ENCODE peak calls at places on chromosomes 6 and 20, in four cellular contexts. One of them, this sample, is unnamed. For H3K27me3 and H3K9me3, the result is how much of the 10 kb centered on the place peaks cover.

GRCh38 chr6:141326426-141326825 is 806.3 kb upstream of the GJE1 start:
- DNase-seq in psoas muscle: peak
- DNase-seq in PC-3: peak
- DNase-seq in suprapubic skin: peak
- DNase-seq in this sample: peak

GRCh38 chr6:168138436-168138835 is 59.4 kb upstream of the FRMD1 start:
- DNase-seq in psoas muscle: no peak
- DNase-seq in PC-3: no peak
- DNase-seq in suprapubic skin: peak
- DNase-seq in this sample: no peak

GRCh38 chr6:29933955-29934354 is 8.4 kb upstream of the HLA-A start:
- DNase-seq in psoas muscle: no peak
- DNase-seq in PC-3: no peak
- DNase-seq in suprapubic skin: no peak
- DNase-seq in this sample: no peak

GRCh38 chr6:136526196-136526930 is 23.9 kb downstream of the MAP7 start:
- DNase-seq in psoas muscle: peak
- DNase-seq in PC-3: no peak
- DNase-seq in suprapubic skin: no peak
- DNase-seq in this sample: no peak

GRCh38 chr6:154307696-154308425 is 48.7 kb downstream of the IPCEF1 start:
- DNase-seq in psoas muscle: no peak
- DNase-seq in PC-3: no peak
- DNase-seq in suprapubic skin: no peak
- DNase-seq in this sample: no peak

GRCh38 chr6:104301921-104302320 is 557.8 kb downstream of the HACE1 start:
- DNase-seq in psoas muscle: no peak
- DNase-seq in PC-3: no peak
- DNase-seq in suprapubic skin: no peak
- DNase-seq in this sample: no peak

GRCh38 chr20:2838847-2839671 is 1.4 kb downstream of the PCED1A start:
- DNase-seq in psoas muscle: no peak
- DNase-seq in PC-3: no peak
- DNase-seq in suprapubic skin: no peak
- DNase-seq in this sample: no peak

GRCh38 chr6:128560966-128561365 is 40.6 kb upstream of the PTPRK start:
- DNase-seq in psoas muscle: no peak
- DNase-seq in PC-3: no peak
- DNase-seq in suprapubic skin: no peak
- DNase-seq in this sample: no peak

GRCh38 chr6:52537001-52537753 is 39.7 kb downstream of the TRAM2 start:
- DNase-seq in psoas muscle: no peak
- DNase-seq in PC-3: no peak
- DNase-seq in suprapubic skin: no peak
- DNase-seq in this sample: no peak

GRCh38 chr20:51661609-51662178 is 106.5 kb downstream of the ATP9A start:
- DNase-seq in psoas muscle: no peak
- DNase-seq in PC-3: peak
- DNase-seq in suprapubic skin: no peak
- DNase-seq in this sample: peak

GRCh38 chr6:170290306-170291128 is at the start of gene DLL1:
- DNase-seq in psoas muscle: peak
- DNase-seq in PC-3: peak
- DNase-seq in suprapubic skin: no peak
- DNase-seq in this sample: peak
- H3K27me3 ChIP-seq in psoas muscle: half or more
- H3K27me3 ChIP-seq in PC-3: half or more
- H3K27me3 ChIP-seq in suprapubic skin: under half
- H3K27me3 ChIP-seq in this sample: under half

DNA sequence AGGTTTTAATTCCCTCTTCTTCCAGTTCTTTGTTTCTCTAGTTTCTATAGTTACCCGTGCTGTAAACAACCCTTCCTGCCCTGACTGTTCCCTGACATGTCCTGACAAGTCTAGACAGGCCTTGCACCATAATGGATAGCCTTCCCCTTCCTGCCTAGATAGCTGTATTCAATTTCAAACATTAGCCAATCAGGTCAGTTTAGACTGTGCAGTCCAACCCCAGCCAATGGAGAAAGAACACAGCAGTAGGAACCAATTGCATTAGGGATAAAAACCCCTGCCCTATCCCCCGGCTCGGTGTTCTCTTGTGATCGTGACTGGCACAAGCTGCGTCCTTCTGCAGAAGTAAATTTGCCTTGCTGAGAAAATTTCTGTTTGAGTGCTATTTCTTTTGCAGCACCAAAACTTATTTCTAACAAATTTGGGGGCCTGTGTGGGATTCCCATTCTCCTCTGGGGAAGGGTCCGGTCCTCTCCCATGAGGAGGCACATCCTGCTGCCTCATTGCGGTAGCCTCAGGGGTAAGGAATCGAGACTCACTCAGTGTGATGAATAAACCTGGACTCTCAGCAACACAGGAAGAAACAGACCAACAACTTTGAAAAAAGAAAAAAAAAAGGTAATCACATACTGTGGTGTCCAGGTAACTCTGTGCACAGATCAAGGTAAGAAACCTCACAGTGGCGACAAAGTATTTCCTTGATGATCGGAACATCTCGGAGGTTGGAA is 248.7 kb upstream of the ECI2 start:
- DNase-seq in psoas muscle: no peak
- DNase-seq in PC-3: no peak
- DNase-seq in suprapubic skin: no peak
- DNase-seq in this sample: no peak
- H3K9me3 ChIP-seq in psoas muscle: under half
- H3K9me3 ChIP-seq in PC-3: under half
- H3K9me3 ChIP-seq in suprapubic skin: under half
- H3K9me3 ChIP-seq in this sample: under half

GRCh38 chr6:37783831-37784584 is 35.5 kb upstream of the ZFAND3 start:
- DNase-seq in psoas muscle: peak
- DNase-seq in PC-3: no peak
- DNase-seq in suprapubic skin: no peak
- DNase-seq in this sample: no peak
- H3K4me3 ChIP-seq in psoas muscle: peak
- H3K4me3 ChIP-seq in PC-3: peak
- H3K4me3 ChIP-seq in suprapubic skin: peak
- H3K4me3 ChIP-seq in this sample: no peak

GRCh38 chr6:37756141-37756540 is 58.5 kb upstream of the MDGA1 start:
- DNase-seq in psoas muscle: no peak
- DNase-seq in PC-3: no peak
- DNase-seq in suprapubic skin: no peak
- DNase-seq in this sample: no peak
- H3K27me3 ChIP-seq in psoas muscle: under half
- H3K27me3 ChIP-seq in PC-3: under half
- H3K27me3 ChIP-seq in suprapubic skin: under half
- H3K27me3 ChIP-seq in this sample: under half

GRCh38 chr20:21703740-21704407 is 1.6 kb upstream of the PAX1 start:
- DNase-seq in psoas muscle: no peak
- DNase-seq in PC-3: no peak
- DNase-seq in suprapubic skin: no peak
- DNase-seq in this sample: no peak
- H3K9me3 ChIP-seq in psoas muscle: under half
- H3K9me3 ChIP-seq in PC-3: under half
- H3K9me3 ChIP-seq in suprapubic skin: under half
- H3K9me3 ChIP-seq in this sample: under half

DNA sequence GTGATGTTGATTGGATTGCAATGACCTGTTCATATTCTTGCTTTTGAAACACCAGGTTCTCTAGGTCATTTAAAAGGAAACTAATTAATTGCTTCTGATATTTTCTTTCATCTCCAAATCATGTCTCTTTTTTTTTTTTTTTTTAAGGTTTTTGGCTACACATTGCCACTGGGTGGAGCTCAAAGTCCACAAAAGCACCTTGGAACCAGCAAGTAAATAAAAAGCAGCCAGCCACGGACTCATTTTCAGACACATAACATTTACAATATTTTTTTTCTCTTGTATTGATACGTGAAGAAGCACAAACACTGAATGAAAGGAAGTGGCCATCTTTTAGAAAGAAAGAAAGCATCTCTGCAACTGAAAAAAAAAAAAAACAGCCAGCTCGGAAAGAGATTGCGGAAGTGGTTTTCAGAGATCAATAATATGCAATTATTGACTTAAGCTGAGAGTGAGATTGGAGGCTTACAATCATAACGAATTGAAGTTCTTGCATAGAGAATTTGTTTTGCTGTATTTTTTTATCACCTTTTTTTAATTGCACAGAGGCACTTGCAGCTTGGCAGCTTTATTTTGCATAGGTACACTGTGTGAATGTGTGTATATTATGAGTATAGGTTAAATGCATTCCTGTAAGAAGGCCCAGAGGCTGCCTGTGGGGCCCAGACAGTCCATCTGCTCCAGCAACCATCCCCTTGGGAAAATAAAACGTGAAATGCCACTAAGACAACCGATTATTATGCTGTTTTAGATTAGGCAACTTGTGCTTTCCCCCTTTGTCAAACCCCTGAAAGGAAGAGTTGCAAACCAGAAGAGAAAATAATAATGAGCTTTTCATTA is 28.2 kb downstream of the CGA start:
- DNase-seq in psoas muscle: no peak
- DNase-seq in PC-3: peak
- DNase-seq in suprapubic skin: no peak
- DNase-seq in this sample: peak
- H3K4me3 ChIP-seq in psoas muscle: no peak
- H3K4me3 ChIP-seq in PC-3: peak
- H3K4me3 ChIP-seq in suprapubic skin: no peak
- H3K4me3 ChIP-seq in this sample: no peak

GRCh38 chr20:59402697-59403096 is 102.3 kb downstream of the EDN3 start:
- DNase-seq in psoas muscle: no peak
- DNase-seq in PC-3: peak
- DNase-seq in suprapubic skin: no peak
- DNase-seq in this sample: no peak
- H3K27me3 ChIP-seq in psoas muscle: half or more
- H3K27me3 ChIP-seq in PC-3: half or more
- H3K27me3 ChIP-seq in suprapubic skin: half or more
- H3K27me3 ChIP-seq in this sample: under half

DNA sequence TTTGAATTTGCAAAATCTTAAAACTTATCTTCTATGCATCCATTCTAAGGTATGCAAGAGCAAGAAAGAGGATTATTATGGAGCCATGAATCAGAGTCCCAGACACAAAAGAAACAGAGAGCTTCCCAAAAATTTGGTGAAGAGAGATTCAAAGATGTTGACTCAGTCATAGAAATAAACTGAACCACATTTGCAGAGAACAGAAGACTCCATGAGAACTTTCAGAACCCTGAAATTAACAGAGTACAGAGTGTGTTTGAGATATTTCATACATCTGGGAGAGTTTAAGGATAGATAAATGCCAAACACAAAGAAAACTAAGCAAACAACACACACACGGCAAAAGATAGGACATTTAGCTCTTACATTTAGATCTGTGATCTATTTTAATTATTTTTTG is 17.3 kb upstream of the MOXD1 start:
- DNase-seq in psoas muscle: no peak
- DNase-seq in PC-3: no peak
- DNase-seq in suprapubic skin: no peak
- DNase-seq in this sample: no peak
- H3K9me3 ChIP-seq in psoas muscle: under half
- H3K9me3 ChIP-seq in PC-3: under half
- H3K9me3 ChIP-seq in suprapubic skin: under half
- H3K9me3 ChIP-seq in this sample: under half

GRCh38 chr20:53466279-53466678 is 127.4 kb downstream of the ZNF217 start:
- DNase-seq in psoas muscle: no peak
- DNase-seq in PC-3: no peak
- DNase-seq in suprapubic skin: no peak
- DNase-seq in this sample: no peak

GRCh38 chr20:53468583-53468982 is 125.1 kb downstream of the ZNF217 start:
- DNase-seq in psoas muscle: no peak
- DNase-seq in PC-3: no peak
- DNase-seq in suprapubic skin: no peak
- DNase-seq in this sample: no peak

GRCh38 chr20:53463101-53463972 is 130.3 kb downstream of the ZNF217 start:
- DNase-seq in psoas muscle: no peak
- DNase-seq in PC-3: no peak
- DNase-seq in suprapubic skin: no peak
- DNase-seq in this sample: peak
- H3K4me3 ChIP-seq in psoas muscle: no peak
- H3K4me3 ChIP-seq in PC-3: no peak
- H3K4me3 ChIP-seq in suprapubic skin: no peak
- H3K4me3 ChIP-seq in this sample: no peak

This sample was measured in MG63.